ENCODE peak calls at places on chromosomes 12 and 14, in eight cellular contexts. B is H1; G is naive thymus-derived CD8-positive, alpha-beta T cell; J is cardiac muscle cell; D is caudate nucleus; O is spleen; Z is body of pancreas; W is left lung. U is an unnamed sample.
A peak's percentile ranks its signal among the peaks of the same experiment; 100 is the strongest.

GRCh38 chr14:29930283-29930682 is 2.6 kb upstream of the PRKD1 start:
- DNase-seq in Z (no peak), G (no peak), W (no peak), D (no peak), J (no peak), B (no peak), O (no peak), U (no peak)

GRCh38 chr12:105341010-105341409 is 10.5 kb downstream of the C12orf75 start:
- DNase-seq in B (no peak), J (no peak), O (no peak), G (no peak), W (no peak), D (no peak), Z (no peak), U (no peak)

GRCh38 chr14:98008381-98009113 is 1211.4 kb downstream of the VRK1 start:
- DNase-seq in B (no peak), J (no peak), G (no peak), W (no peak), Z (no peak), O (no peak), D (no peak), U (no peak)

GRCh38 chr12:54251667-54252284 is 28.1 kb downstream of the CBX5 start:
- DNase-seq in J (peak; percentile 55), Z (no peak), B (no peak), O (no peak), G (peak; percentile 30), W (no peak), D (no peak), U (peak; percentile 50)

GRCh38 chr14:100446572-100446971 is 123.4 kb downstream of the SLC25A47 start:
- DNase-seq in O (no peak), W (no peak), D (no peak), J (peak; percentile 35), Z (peak; percentile 61), G (no peak), B (peak; percentile 31), U (no peak)

GRCh38 chr12:124307556-124307825 is 12.6 kb downstream of the RFLNA start:
- DNase-seq in J (no peak), B (no peak), G (no peak), Z (no peak), D (no peak), W (no peak), O (no peak), U (no peak)

GRCh38 chr14:79084861-79085260 is 914.7 kb downstream of the NRXN3 start:
- DNase-seq in B (no peak), W (no peak), J (no peak), Z (no peak), G (no peak), O (no peak), D (no peak), U (no peak)

GRCh38 chr12:131636940-131637750 is 73.7 kb upstream of the SFSWAP start:
- DNase-seq in O (no peak), Z (no peak), W (no peak), G (no peak), J (no peak), D (no peak), B (no peak), U (no peak)

GRCh38 chr12:51189790-51190355 is 16.9 kb upstream of the TFCP2 start:
- DNase-seq in W (no peak), J (no peak), O (no peak), Z (no peak), B (no peak), G (no peak), D (no peak), U (no peak)

GRCh38 chr12:44708218-44708617 is 167.9 kb downstream of the NELL2 start:
- DNase-seq in Z (no peak), G (no peak), D (no peak), O (no peak), W (no peak), J (no peak), B (no peak), U (no peak)

GRCh38 chr12:105076098-105076497 is 8.2 kb downstream of the ALDH1L2 start:
- DNase-seq in Z (no peak), B (no peak), W (no peak), D (no peak), O (no peak), J (no peak), G (no peak), U (no peak)

GRCh38 chr12:47828967-47829482 is 9.3 kb upstream of the HDAC7 start:
- DNase-seq in J (peak; percentile 47), G (no peak), D (no peak), O (peak; percentile 81), W (peak; percentile 89), B (no peak), Z (peak; percentile 77), U (peak; percentile 75)

GRCh38 chr12:74415633-74416032 is 122.0 kb upstream of the ATXN7L3B start:
- DNase-seq in J (peak; percentile 42), G (no peak), B (no peak), D (no peak), W (no peak), O (no peak), Z (no peak), U (peak; percentile 52)

GRCh38 chr12:1829306-1829900 is 9.0 kb downstream of the LRTM2 start:
- DNase-seq in W (peak; percentile 53), B (no peak), G (no peak), Z (no peak), D (no peak), O (peak; percentile 47), J (no peak), U (no peak)

GRCh38 chr12:27535318-27535717 is 11.3 kb downstream of the PPFIBP1 start:
- DNase-seq in Z (no peak), B (no peak), O (no peak), W (no peak), G (no peak), J (no peak), D (no peak), U (no peak)

U was measured in hepatocyte.